ENCODE peak calls at places on chromosomes 3 and 15, in four cellular contexts. X, Y, F and K are unnamed samples.

GRCh38 chr3:37546876-37547275 is 314.8 kb upstream of the CTDSPL start:
- DNase-seq in X (no peak), Y (peak), F (peak), K (peak)

GRCh38 chr3:38085943-38086324 is 46.9 kb downstream of the DLEC1 start:
- DNase-seq in X (no peak), Y (no peak), F (no peak), K (no peak)

GRCh38 chr3:182325213-182325941 is 467.9 kb upstream of the ATP11B start:
- DNase-seq in X (no peak), Y (no peak), F (no peak), K (peak)

GRCh38 chr3:18443670-18444596 is 18.8 kb upstream of the SATB1 start:
- DNase-seq in X (peak), Y (no peak), F (no peak), K (no peak)

GRCh38 chr3:180383332-180384020 is 218.5 kb upstream of the TTC14 start:
- DNase-seq in X (no peak), Y (no peak), F (no peak), K (no peak)

GRCh38 chr3:46289961-46290360 is 47.7 kb downstream of the CCR3 start:
- DNase-seq in X (no peak), Y (no peak), F (no peak), K (no peak)

GRCh38 chr3:72319202-72320095 is 528.8 kb downstream of the SHQ1 start:
- DNase-seq in X (no peak), Y (peak), F (no peak), K (no peak)

GRCh38 chr3:29919551-29919950 is 638.7 kb downstream of the RBMS3 start:
- DNase-seq in X (no peak), Y (no peak), F (no peak), K (no peak)

GRCh38 chr3:50292159-50292923 is at the start of gene IFRD2:
- DNase-seq in X (peak), Y (peak), F (peak), K (peak)

GRCh38 chr15:35673093-35673573 is 127.2 kb upstream of the DPH6 start:
- DNase-seq in X (no peak), Y (no peak), F (no peak), K (no peak)

GRCh38 chr15:31098491-31098917 is 3.0 kb downstream of the TRPM1 start:
- DNase-seq in X (no peak), Y (no peak), F (no peak), K (no peak)

GRCh38 chr15:80785811-80786354 is 6.7 kb downstream of the CEMIP start:
- DNase-seq in X (no peak), Y (no peak), F (no peak), K (no peak)

GRCh38 chr3:101970212-101970611 is 120.9 kb downstream of the NFKBIZ start:
- DNase-seq in X (no peak), Y (no peak), F (no peak), K (no peak)

GRCh38 chr15:86839502-86839901 is 759.8 kb downstream of the AGBL1 start:
- DNase-seq in X (no peak), Y (no peak), F (no peak), K (no peak)

GRCh38 chr3:180804871-180805430 is 107.5 kb upstream of the FXR1 start:
- DNase-seq in X (no peak), Y (peak), F (no peak), K (peak)

GRCh38 chr15:39631357-39631756 is 50.5 kb downstream of the THBS1 start:
- DNase-seq in X (no peak), Y (peak), F (no peak), K (no peak)

GRCh38 chr15:80152896-80153876 is at the start of gene FAH:
- DNase-seq in X (no peak), Y (peak), F (peak), K (peak)

GRCh38 chr15:49693491-49693890 is 72.6 kb downstream of the DTWD1 start:
- DNase-seq in X (no peak), Y (no peak), F (no peak), K (no peak)

GRCh38 chr3:100525753-100526612 is 33.6 kb downstream of the TMEM45A start:
- DNase-seq in X (no peak), Y (peak), F (peak), K (peak)

GRCh38 chr3:143172313-143173054 is 52.9 kb downstream of the CHST2 start:
- DNase-seq in X (no peak), Y (no peak), F (no peak), K (no peak)

GRCh38 chr15:73374599-73374998 is 5.8 kb upstream of the HCN4 start:
- DNase-seq in X (no peak), Y (no peak), F (no peak), K (no peak)

GRCh38 chr3:115615451-115615850 is 7.9 kb upstream of the GAP43 start:
- DNase-seq in X (no peak), Y (no peak), F (no peak), K (no peak)

GRCh38 chr3:40291471-40291870 is 18.0 kb upstream of the EIF1B start:
- DNase-seq in X (no peak), Y (no peak), F (no peak), K (no peak)

GRCh38 chr3:5456199-5456598 is 268.7 kb downstream of the EDEM1 start:
- DNase-seq in X (no peak), Y (no peak), F (no peak), K (no peak)

GRCh38 chr15:78438595-78439285 is 724 bp downstream of the IREB2 start:
- DNase-seq in X (peak), Y (peak), F (no peak), K (no peak)

GRCh38 chr15:73802336-73803105 is 49.4 kb upstream of the INSYN1 start:
- DNase-seq in X (no peak), Y (no peak), F (no peak), K (no peak)

GRCh38 chr3:51679777-51680176 is 8.7 kb downstream of the TEX264 start:
- DNase-seq in X (no peak), Y (no peak), F (no peak), K (no peak)

GRCh38 chr15:101305820-101306255 is 10.8 kb upstream of the SNRPA1 start:
- DNase-seq in X (no peak), Y (no peak), F (no peak), K (no peak)

GRCh38 chr3:88150371-88150770 is 612 bp downstream of the C3orf38 start:
- DNase-seq in X (peak), Y (no peak), F (no peak), K (no peak)

GRCh38 chr3:153127788-153128187 is 34.2 kb upstream of the RAP2B start:
- DNase-seq in X (no peak), Y (no peak), F (no peak), K (no peak)

GRCh38 chr15:68537506-68537905 is 41.3 kb upstream of the CORO2B start:
- DNase-seq in X (no peak), Y (no peak), F (no peak), K (no peak)

GRCh38 chr3:147298511-147298982 is 107.8 kb downstream of the ZIC4 start:
- DNase-seq in X (no peak), Y (peak), F (peak), K (peak)

GRCh38 chr15:52301265-52301847 is 5.8 kb upstream of the MYO5C start:
- DNase-seq in X (no peak), Y (no peak), F (no peak), K (no peak)

GRCh38 chr3:15181964-15182363 is 24.1 kb upstream of the CAPN7 start:
- DNase-seq in X (no peak), Y (no peak), F (no peak), K (no peak)

GRCh38 chr3:124118397-124118796 is 126.5 kb upstream of the ROPN1 start:
- DNase-seq in X (no peak), Y (no peak), F (no peak), K (no peak)

GRCh38 chr15:65476942-65477341 is 40.5 kb downstream of the DPP8 start:
- DNase-seq in X (no peak), Y (peak), F (no peak), K (peak)

GRCh38 chr15:78629716-78630065 is 8.9 kb upstream of the CHRNA3 start:
- DNase-seq in X (no peak), Y (no peak), F (no peak), K (no peak)

GRCh38 chr3:44041726-44042125 is 200.0 kb upstream of the TOPAZ1 start:
- DNase-seq in X (no peak), Y (no peak), F (no peak), K (no peak)